ENCODE peak calls at places on chromosome 1, in six cellular contexts. L is NCI-H1436 treated with DMSO at 0.1 percent for 48 hours; X is stimulated activated CD8-positive, alpha-beta memory T cell treated with anti-CD3 and anti-CD28 coated beads, Interleukin-15, amount 100 ng/mL, for 1 hour; Y is body of pancreas; R is MCF 10A; D is omental fat pad. Z is an unnamed sample.

GRCh38 chr1:4768553-4768952 is 114.1 kb downstream of the AJAP1 start:
- DNase-seq in X (no peak), R (no peak), Y (no peak), L (no peak), D (no peak), Z (no peak)

GRCh38 chr1:234986750-234987414 is 141.8 kb downstream of the TOMM20 start:
- DNase-seq in Y (no peak), D (no peak), L (no peak), R (peak), X (no peak), Z (no peak)

GRCh38 chr1:1397839-1398523 is 1.2 kb downstream of the CCNL2 start:
- DNase-seq in D (no peak), Y (no peak), R (peak), X (no peak), L (no peak), Z (peak)

GRCh38 chr1:48254254-48254653 is 31.7 kb downstream of the SLC5A9 start:
- DNase-seq in D (no peak), Y (no peak), X (no peak), L (no peak), R (no peak), Z (no peak)

GRCh38 chr1:219347843-219348475 is 174.3 kb downstream of the LYPLAL1 start:
- DNase-seq in D (no peak), R (no peak), L (no peak), Y (peak), X (no peak), Z (peak)

GRCh38 chr1:41151846-41152245 is 90.3 kb downstream of the SCMH1 start:
- DNase-seq in Y (no peak), L (no peak), D (no peak), R (peak), X (no peak), Z (no peak)

GRCh38 chr1:204733289-204733688 is 47.8 kb upstream of the LRRN2 start:
- DNase-seq in X (no peak), D (no peak), L (no peak), R (no peak), Y (no peak), Z (no peak)

GRCh38 chr1:110235839-110236682 is 25.9 kb downstream of the KCNC4 start:
- DNase-seq in X (no peak), D (no peak), R (peak), L (no peak), Y (no peak), Z (peak)

GRCh38 chr1:214546886-214547641 is 4.3 kb downstream of the PTPN14 start:
- DNase-seq in L (no peak), R (no peak), X (no peak), Y (no peak), D (no peak), Z (no peak)

GRCh38 chr1:150995896-150996295 is 10.8 kb downstream of the MINDY1 start:
- DNase-seq in L (no peak), X (no peak), D (no peak), R (peak), Y (peak), Z (no peak)

GRCh38 chr1:15803380-15803779 is 4.1 kb downstream of the UQCRHL start:
- DNase-seq in D (no peak), L (no peak), X (no peak), Y (no peak), R (peak), Z (no peak)

GRCh38 chr1:78469561-78469960 is 21.2 kb upstream of the PTGFR start:
- DNase-seq in L (no peak), R (no peak), D (no peak), X (no peak), Y (no peak), Z (no peak)

GRCh38 chr1:23169727-23170335 is 1.2 kb upstream of the LUZP1 start:
- DNase-seq in R (peak), X (no peak), L (peak), D (no peak), Y (peak), Z (peak)

GRCh38 chr1:33163621-33164071 is 18.2 kb downstream of the TRIM62 start:
- DNase-seq in D (no peak), Y (no peak), X (no peak), L (no peak), R (no peak), Z (no peak)

GRCh38 chr1:52288286-52288685 is 77.7 kb downstream of the CC2D1B start:
- DNase-seq in R (no peak), X (no peak), Y (no peak), L (no peak), D (no peak), Z (no peak)

GRCh38 chr1:217605390-217605789 is 25.5 kb downstream of the GPATCH2 start:
- DNase-seq in R (peak), L (no peak), X (no peak), D (no peak), Y (no peak), Z (no peak)

GRCh38 chr1:212651521-212651920 is 43.0 kb downstream of the ATF3 start:
- DNase-seq in L (no peak), D (no peak), R (no peak), Y (no peak), X (no peak), Z (no peak)

GRCh38 chr1:229461032-229461668 is 27.3 kb upstream of the ACTA1 start:
- DNase-seq in L (no peak), D (no peak), X (no peak), R (no peak), Y (no peak), Z (no peak)

Z was measured in kidney.